ENCODE peak calls at places on chromosomes 2 and 18, in ten cellular contexts. One of them, this sample, is unnamed.

GRCh38 chr18:9731380-9731779 is 23.3 kb downstream of the RAB31 start:
- DNase-seq in Caki2: peak
- DNase-seq in stimulated activated CD4-positive, alpha-beta T cell treated with anti-CD3 and anti-CD28 coated beads, TNF-alpha, amount 100 ng/mL, for 4 hours: no peak
- DNase-seq in NCI-H774: no peak
- DNase-seq in CD4-positive, CD25-positive, alpha-beta regulatory T cell: no peak
- DNase-seq in COR-L47: no peak
- DNase-seq in aorta: no peak
- DNase-seq in epithelial cell of esophagus: peak
- DNase-seq in foreskin fibroblast: peak
- DNase-seq in EL: peak
- DNase-seq in this sample: peak

GRCh38 chr18:56709463-56709862 is 58.3 kb downstream of the WDR7 start:
- DNase-seq in NCI-H774: no peak
- DNase-seq in Caki2: peak
- DNase-seq in foreskin fibroblast: peak
- DNase-seq in epithelial cell of esophagus: peak
- DNase-seq in CD4-positive, CD25-positive, alpha-beta regulatory T cell: peak
- DNase-seq in stimulated activated CD4-positive, alpha-beta T cell treated with anti-CD3 and anti-CD28 coated beads, TNF-alpha, amount 100 ng/mL, for 4 hours: no peak
- DNase-seq in COR-L47: no peak
- DNase-seq in EL: peak
- DNase-seq in aorta: no peak
- DNase-seq in this sample: peak

GRCh38 chr2:217434183-217434620 is 568.6 kb downstream of the TNS1 start:
- DNase-seq in epithelial cell of esophagus: peak
- DNase-seq in COR-L47: peak
- DNase-seq in CD4-positive, CD25-positive, alpha-beta regulatory T cell: no peak
- DNase-seq in EL: peak
- DNase-seq in foreskin fibroblast: peak
- DNase-seq in NCI-H774: peak
- DNase-seq in stimulated activated CD4-positive, alpha-beta T cell treated with anti-CD3 and anti-CD28 coated beads, TNF-alpha, amount 100 ng/mL, for 4 hours: no peak
- DNase-seq in aorta: peak
- DNase-seq in Caki2: peak
- DNase-seq in this sample: peak

GRCh38 chr2:226308981-226309380 is 490.6 kb downstream of the IRS1 start:
- DNase-seq in foreskin fibroblast: peak
- DNase-seq in COR-L47: no peak
- DNase-seq in Caki2: no peak
- DNase-seq in NCI-H774: no peak
- DNase-seq in aorta: no peak
- DNase-seq in EL: peak
- DNase-seq in CD4-positive, CD25-positive, alpha-beta regulatory T cell: no peak
- DNase-seq in stimulated activated CD4-positive, alpha-beta T cell treated with anti-CD3 and anti-CD28 coated beads, TNF-alpha, amount 100 ng/mL, for 4 hours: no peak
- DNase-seq in epithelial cell of esophagus: no peak
- DNase-seq in this sample: no peak

GRCh38 chr2:168246483-168247340 is 683 bp downstream of the STK39 start:
- DNase-seq in stimulated activated CD4-positive, alpha-beta T cell treated with anti-CD3 and anti-CD28 coated beads, TNF-alpha, amount 100 ng/mL, for 4 hours: peak
- DNase-seq in Caki2: peak
- DNase-seq in foreskin fibroblast: peak
- DNase-seq in CD4-positive, CD25-positive, alpha-beta regulatory T cell: peak
- DNase-seq in EL: peak
- DNase-seq in COR-L47: peak
- DNase-seq in NCI-H774: no peak
- DNase-seq in aorta: peak
- DNase-seq in epithelial cell of esophagus: peak
- DNase-seq in this sample: no peak

GRCh38 chr2:211033765-211034164 is 477.4 kb downstream of the CPS1 start:
- DNase-seq in stimulated activated CD4-positive, alpha-beta T cell treated with anti-CD3 and anti-CD28 coated beads, TNF-alpha, amount 100 ng/mL, for 4 hours: no peak
- DNase-seq in COR-L47: peak
- DNase-seq in foreskin fibroblast: no peak
- DNase-seq in NCI-H774: no peak
- DNase-seq in Caki2: no peak
- DNase-seq in EL: no peak
- DNase-seq in epithelial cell of esophagus: peak
- DNase-seq in aorta: no peak
- DNase-seq in CD4-positive, CD25-positive, alpha-beta regulatory T cell: no peak
- DNase-seq in this sample: no peak

GRCh38 chr2:206614825-206615224 is 27.5 kb upstream of the FAM237A start:
- DNase-seq in NCI-H774: no peak
- DNase-seq in stimulated activated CD4-positive, alpha-beta T cell treated with anti-CD3 and anti-CD28 coated beads, TNF-alpha, amount 100 ng/mL, for 4 hours: no peak
- DNase-seq in foreskin fibroblast: peak
- DNase-seq in COR-L47: no peak
- DNase-seq in Caki2: peak
- DNase-seq in CD4-positive, CD25-positive, alpha-beta regulatory T cell: no peak
- DNase-seq in EL: peak
- DNase-seq in epithelial cell of esophagus: peak
- DNase-seq in aorta: no peak
- DNase-seq in this sample: no peak

GRCh38 chr18:79485788-79486355 is 90.1 kb downstream of the NFATC1 start:
- DNase-seq in COR-L47: no peak
- DNase-seq in stimulated activated CD4-positive, alpha-beta T cell treated with anti-CD3 and anti-CD28 coated beads, TNF-alpha, amount 100 ng/mL, for 4 hours: no peak
- DNase-seq in CD4-positive, CD25-positive, alpha-beta regulatory T cell: no peak
- DNase-seq in epithelial cell of esophagus: no peak
- DNase-seq in Caki2: peak
- DNase-seq in NCI-H774: no peak
- DNase-seq in aorta: peak
- DNase-seq in EL: peak
- DNase-seq in foreskin fibroblast: peak
- DNase-seq in this sample: peak

GRCh38 chr2:186068154-186068826 is 329.7 kb downstream of the FSIP2 start:
- DNase-seq in CD4-positive, CD25-positive, alpha-beta regulatory T cell: no peak
- DNase-seq in epithelial cell of esophagus: no peak
- DNase-seq in Caki2: peak
- DNase-seq in EL: peak
- DNase-seq in NCI-H774: no peak
- DNase-seq in COR-L47: no peak
- DNase-seq in aorta: no peak
- DNase-seq in stimulated activated CD4-positive, alpha-beta T cell treated with anti-CD3 and anti-CD28 coated beads, TNF-alpha, amount 100 ng/mL, for 4 hours: no peak
- DNase-seq in foreskin fibroblast: no peak
- DNase-seq in this sample: no peak

GRCh38 chr2:96102596-96103387 is 13.6 kb downstream of the ADRA2B start:
- DNase-seq in COR-L47: no peak
- DNase-seq in Caki2: no peak
- DNase-seq in NCI-H774: no peak
- DNase-seq in aorta: peak
- DNase-seq in stimulated activated CD4-positive, alpha-beta T cell treated with anti-CD3 and anti-CD28 coated beads, TNF-alpha, amount 100 ng/mL, for 4 hours: no peak
- DNase-seq in foreskin fibroblast: no peak
- DNase-seq in EL: no peak
- DNase-seq in CD4-positive, CD25-positive, alpha-beta regulatory T cell: peak
- DNase-seq in epithelial cell of esophagus: no peak
- DNase-seq in this sample: no peak

GRCh38 chr2:11753452-11753885 is 7.0 kb downstream of the LPIN1 start:
- DNase-seq in CD4-positive, CD25-positive, alpha-beta regulatory T cell: peak
- DNase-seq in EL: no peak
- DNase-seq in foreskin fibroblast: no peak
- DNase-seq in COR-L47: peak
- DNase-seq in stimulated activated CD4-positive, alpha-beta T cell treated with anti-CD3 and anti-CD28 coated beads, TNF-alpha, amount 100 ng/mL, for 4 hours: no peak
- DNase-seq in epithelial cell of esophagus: peak
- DNase-seq in NCI-H774: peak
- DNase-seq in aorta: no peak
- DNase-seq in Caki2: peak
- DNase-seq in this sample: no peak

GRCh38 chr2:1707771-1708351 is 36.5 kb downstream of the PXDN start:
- DNase-seq in CD4-positive, CD25-positive, alpha-beta regulatory T cell: no peak
- DNase-seq in foreskin fibroblast: peak
- DNase-seq in COR-L47: peak
- DNase-seq in NCI-H774: peak
- DNase-seq in aorta: peak
- DNase-seq in stimulated activated CD4-positive, alpha-beta T cell treated with anti-CD3 and anti-CD28 coated beads, TNF-alpha, amount 100 ng/mL, for 4 hours: no peak
- DNase-seq in Caki2: no peak
- DNase-seq in epithelial cell of esophagus: peak
- DNase-seq in EL: peak
- DNase-seq in this sample: no peak

GRCh38 chr2:169734172-169734847 is 678 bp downstream of the KLHL23 start:
- DNase-seq in stimulated activated CD4-positive, alpha-beta T cell treated with anti-CD3 and anti-CD28 coated beads, TNF-alpha, amount 100 ng/mL, for 4 hours: no peak
- DNase-seq in Caki2: no peak
- DNase-seq in epithelial cell of esophagus: peak
- DNase-seq in foreskin fibroblast: peak
- DNase-seq in EL: peak
- DNase-seq in COR-L47: peak
- DNase-seq in aorta: no peak
- DNase-seq in NCI-H774: no peak
- DNase-seq in CD4-positive, CD25-positive, alpha-beta regulatory T cell: no peak
- DNase-seq in this sample: no peak

GRCh38 chr2:8412586-8412985 is 269.3 kb upstream of the ID2 start:
- DNase-seq in COR-L47: no peak
- DNase-seq in aorta: no peak
- DNase-seq in epithelial cell of esophagus: no peak
- DNase-seq in Caki2: no peak
- DNase-seq in EL: no peak
- DNase-seq in stimulated activated CD4-positive, alpha-beta T cell treated with anti-CD3 and anti-CD28 coated beads, TNF-alpha, amount 100 ng/mL, for 4 hours: no peak
- DNase-seq in foreskin fibroblast: peak
- DNase-seq in CD4-positive, CD25-positive, alpha-beta regulatory T cell: no peak
- DNase-seq in NCI-H774: no peak
- DNase-seq in this sample: no peak

GRCh38 chr2:103179800-103180199 is 418.0 kb downstream of the TMEM182 start:
- DNase-seq in Caki2: no peak
- DNase-seq in CD4-positive, CD25-positive, alpha-beta regulatory T cell: no peak
- DNase-seq in foreskin fibroblast: no peak
- DNase-seq in epithelial cell of esophagus: no peak
- DNase-seq in NCI-H774: no peak
- DNase-seq in stimulated activated CD4-positive, alpha-beta T cell treated with anti-CD3 and anti-CD28 coated beads, TNF-alpha, amount 100 ng/mL, for 4 hours: no peak
- DNase-seq in COR-L47: no peak
- DNase-seq in EL: no peak
- DNase-seq in aorta: no peak
- DNase-seq in this sample: no peak

GRCh38 chr18:25705650-25706049 is 353.7 kb upstream of the ZNF521 start:
- DNase-seq in NCI-H774: no peak
- DNase-seq in COR-L47: no peak
- DNase-seq in EL: no peak
- DNase-seq in stimulated activated CD4-positive, alpha-beta T cell treated with anti-CD3 and anti-CD28 coated beads, TNF-alpha, amount 100 ng/mL, for 4 hours: no peak
- DNase-seq in Caki2: no peak
- DNase-seq in aorta: no peak
- DNase-seq in CD4-positive, CD25-positive, alpha-beta regulatory T cell: no peak
- DNase-seq in foreskin fibroblast: no peak
- DNase-seq in epithelial cell of esophagus: no peak
- DNase-seq in this sample: no peak

GRCh38 chr18:5646739-5647138 is 102.9 kb upstream of the EPB41L3 start:
- DNase-seq in Caki2: peak
- DNase-seq in EL: no peak
- DNase-seq in stimulated activated CD4-positive, alpha-beta T cell treated with anti-CD3 and anti-CD28 coated beads, TNF-alpha, amount 100 ng/mL, for 4 hours: no peak
- DNase-seq in CD4-positive, CD25-positive, alpha-beta regulatory T cell: no peak
- DNase-seq in foreskin fibroblast: no peak
- DNase-seq in COR-L47: no peak
- DNase-seq in epithelial cell of esophagus: no peak
- DNase-seq in NCI-H774: no peak
- DNase-seq in aorta: no peak
- DNase-seq in this sample: no peak

GRCh38 chr18:42798606-42799005 is 316.9 kb downstream of the RIT2 start:
- DNase-seq in aorta: no peak
- DNase-seq in Caki2: no peak
- DNase-seq in COR-L47: peak
- DNase-seq in foreskin fibroblast: no peak
- DNase-seq in stimulated activated CD4-positive, alpha-beta T cell treated with anti-CD3 and anti-CD28 coated beads, TNF-alpha, amount 100 ng/mL, for 4 hours: no peak
- DNase-seq in EL: no peak
- DNase-seq in CD4-positive, CD25-positive, alpha-beta regulatory T cell: no peak
- DNase-seq in NCI-H774: no peak
- DNase-seq in epithelial cell of esophagus: no peak
- DNase-seq in this sample: no peak

This sample was measured in kidney epithelial cell.